ENCODE peak calls at places on chromosomes 11 and 22, in ten cellular contexts. E, K, J, L, F, A, Z, C, X and Y are unnamed samples.

GRCh38 chr22:19817561-19818263 is 37.0 kb downstream of the GNB1L start:
- DNase-seq in C (no peak), E (peak), X (no peak), Z (no peak), F (no peak), A (no peak), K (peak), J (no peak), L (peak), Y (no peak)

GRCh38 chr11:21472256-21472655 is 720.6 kb upstream of the ANO5 start:
- DNase-seq in C (no peak), J (no peak), E (no peak), X (no peak), F (no peak), A (no peak), K (no peak), L (no peak), Z (no peak), Y (no peak)

GRCh38 chr22:21443057-21443734 is 24.0 kb upstream of the TMEM191C start:
- DNase-seq in F (no peak), Z (no peak), K (no peak), X (no peak), C (no peak), L (peak), E (peak), A (no peak), J (no peak), Y (no peak)

GRCh38 chr22:18110944-18111758 is 542 bp downstream of the TUBA8 start:
- DNase-seq in E (no peak), Z (no peak), L (no peak), A (no peak), X (no peak), J (no peak), C (no peak), K (no peak), F (no peak), Y (no peak)

GRCh38 chr11:74570266-74571061 is 21.9 kb upstream of the POLD3 start:
- DNase-seq in J (peak), K (no peak), C (peak), L (peak), A (no peak), E (peak), Z (no peak), X (peak), F (peak), Y (peak)

GRCh38 chr22:28783786-28784671 is 11.5 kb downstream of the CCDC117 start:
- DNase-seq in E (no peak), A (no peak), C (no peak), F (no peak), Z (no peak), L (no peak), K (no peak), J (no peak), X (no peak), Y (no peak)

GRCh38 chr22:28810839-28811491 is 10.6 kb upstream of the XBP1 start:
- DNase-seq in Z (no peak), F (peak), X (no peak), A (no peak), J (no peak), E (no peak), L (no peak), C (no peak), K (no peak), Y (no peak)

GRCh38 chr22:48157676-48158075 is 1395.2 kb downstream of the TBC1D22A start:
- DNase-seq in A (no peak), E (no peak), X (no peak), C (no peak), F (no peak), Z (no peak), L (no peak), J (no peak), K (no peak), Y (no peak)

GRCh38 chr11:79199729-79200354 is 241.0 kb downstream of the TENM4 start:
- DNase-seq in E (no peak), F (peak), L (no peak), A (no peak), Z (no peak), X (no peak), C (no peak), K (no peak), J (no peak), Y (no peak)

GRCh38 chr11:57425565-57426438 is 1.1 kb downstream of the SLC43A3 start:
- DNase-seq in C (no peak), F (peak), L (peak), E (no peak), X (no peak), J (no peak), A (no peak), Z (no peak), K (peak), Y (no peak)

GRCh38 chr11:109552376-109552775 is 130.4 kb downstream of the C11orf87 start:
- DNase-seq in A (no peak), J (peak), E (no peak), L (no peak), F (no peak), X (no peak), C (no peak), Z (no peak), K (no peak), Y (peak)

GRCh38 chr11:2932850-2933251 is 3.6 kb upstream of the PHLDA2 start:
- DNase-seq in C (no peak), E (no peak), F (no peak), K (no peak), A (no peak), Z (no peak), X (no peak), J (peak), L (no peak), Y (peak)

GRCh38 chr11:128988224-128988970 is 45.7 kb upstream of the TP53AIP1 start:
- DNase-seq in C (no peak), J (no peak), E (no peak), K (no peak), X (no peak), L (no peak), F (no peak), Z (no peak), A (no peak), Y (no peak)

GRCh38 chr11:67006029-67006884 is 16.7 kb upstream of the SYT12 start:
- DNase-seq in E (peak), J (peak), X (no peak), F (peak), K (no peak), Z (no peak), C (no peak), A (no peak), L (no peak), Y (peak)

GRCh38 chr22:46418827-46419226 is 83.3 kb downstream of the TRMU start:
- DNase-seq in J (no peak), E (no peak), A (no peak), C (no peak), F (no peak), L (no peak), K (no peak), X (no peak), Z (no peak), Y (no peak)

GRCh38 chr11:475941-476340 is 25.9 kb downstream of the PTDSS2 start:
- DNase-seq in C (no peak), E (no peak), X (no peak), Z (no peak), K (no peak), J (no peak), L (no peak), A (no peak), F (no peak), Y (no peak)

GRCh38 chr11:31711137-31711536 is 100.0 kb downstream of the PAX6 start:
- DNase-seq in F (no peak), A (no peak), Z (no peak), L (no peak), J (no peak), X (no peak), C (no peak), E (no peak), K (no peak), Y (no peak)

GRCh38 chr22:44591146-44591790 is 93.2 kb upstream of the RTL6 start:
- DNase-seq in L (no peak), A (no peak), C (no peak), E (no peak), X (no peak), F (no peak), Z (no peak), J (no peak), K (no peak), Y (no peak)

GRCh38 chr11:132576706-132577105 is 955.6 kb downstream of the OPCML start:
- DNase-seq in X (no peak), F (no peak), J (peak), E (no peak), K (no peak), A (no peak), C (no peak), L (peak), Z (no peak), Y (peak)